ENCODE peak calls at places on chromosome 11, in seven cellular contexts. F, M, G, D, C, A and N are unnamed samples.
A peak's percentile ranks its signal among the peaks of the same experiment; 100 is the strongest.

GRCh38 chr11:62710001-62710345 is 2.5 kb downstream of the GNG3 start:
- DNase-seq in F (no peak), M (no peak), G (no peak), D (no peak), C (no peak), A (no peak), N (no peak)

GRCh38 chr11:70527429-70528045 is 129.2 kb downstream of the CTTN start:
- DNase-seq in F (no peak), M (peak; percentile 30), G (no peak), D (no peak), C (no peak), A (no peak), N (no peak)

GRCh38 chr11:133901999-133902398 is 54.8 kb downstream of the IGSF9B start:
- DNase-seq in F (no peak), M (no peak), G (no peak), D (no peak), C (no peak), A (no peak), N (no peak)

GRCh38 chr11:17353228-17354021 is 1.8 kb downstream of the NCR3LG1 start:
- DNase-seq in F (peak; percentile 75), M (peak; percentile 79), G (peak; percentile 84), D (peak; percentile 36), C (peak; percentile 44), A (peak; percentile 63), N (peak; percentile 53)

GRCh38 chr11:3807856-3808845 is at the start of gene PGAP2:
- DNase-seq in F (peak; percentile 69), M (peak; percentile 75), G (peak; percentile 84), D (peak; percentile 50), C (peak; percentile 57), A (peak; percentile 64), N (peak; percentile 66)

GRCh38 chr11:43567396-43567975 is 113.1 kb upstream of the HSD17B12 start:
- DNase-seq in F (no peak), M (no peak), G (no peak), D (no peak), C (no peak), A (no peak), N (no peak)

GRCh38 chr11:9228086-9228485 is 37.1 kb downstream of the DENND5A start:
- DNase-seq in F (no peak), M (no peak), G (no peak), D (no peak), C (no peak), A (no peak), N (no peak)

GRCh38 chr11:32297629-32298028 is 137.7 kb downstream of the WT1 start:
- DNase-seq in F (peak; percentile 2), M (no peak), G (no peak), D (peak; percentile 5), C (no peak), A (no peak), N (peak; percentile 31)

GRCh38 chr11:123450593-123450992 is 20.5 kb downstream of the GRAMD1B start:
- DNase-seq in F (no peak), M (no peak), G (no peak), D (no peak), C (no peak), A (no peak), N (no peak)

GRCh38 chr11:47152953-47153950 is 23.4 kb downstream of the ARFGAP2 start:
- DNase-seq in F (peak; percentile 86), M (peak; percentile 89), G (peak; percentile 85), D (peak; percentile 40), C (peak; percentile 32), A (peak; percentile 74), N (peak; percentile 63)

GRCh38 chr11:110907629-110908028 is 195.4 kb upstream of the ARHGAP20 start:
- DNase-seq in F (peak; percentile 41), M (no peak), G (no peak), D (peak; percentile 26), C (no peak), A (no peak), N (peak; percentile 90)

GRCh38 chr11:46264976-46265375 is 12.5 kb upstream of the CREB3L1 start:
- DNase-seq in F (no peak), M (no peak), G (no peak), D (no peak), C (no peak), A (no peak), N (no peak)

GRCh38 chr11:122628691-122629555 is 26.6 kb upstream of the UBASH3B start:
- DNase-seq in F (peak; percentile 70), M (peak; percentile 64), G (peak; percentile 68), D (peak; percentile 67), C (peak; percentile 53), A (peak; percentile 57), N (peak; percentile 64)

GRCh38 chr11:62857541-62857982 is 18.2 kb upstream of the WDR74 start:
- DNase-seq in F (no peak), M (no peak), G (no peak), D (no peak), C (no peak), A (no peak), N (no peak)

GRCh38 chr11:46251954-46252353 is 25.5 kb upstream of the CREB3L1 start:
- DNase-seq in F (no peak), M (no peak), G (no peak), D (no peak), C (no peak), A (no peak), N (no peak)

GRCh38 chr11:78149646-78150045 is 10.2 kb upstream of the ALG8 start:
- DNase-seq in F (no peak), M (no peak), G (no peak), D (peak; percentile 3), C (no peak), A (no peak), N (no peak)

GRCh38 chr11:126817096-126817495 is 183.5 kb downstream of the KIRREL3 start:
- DNase-seq in F (no peak), M (no peak), G (no peak), D (no peak), C (no peak), A (no peak), N (no peak)

GRCh38 chr11:7353100-7353499 is 101.4 kb downstream of the SYT9 start:
- DNase-seq in F (peak; percentile 49), M (no peak), G (no peak), D (peak; percentile 5), C (no peak), A (no peak), N (no peak)

GRCh38 chr11:65789230-65790103 is 2.6 kb downstream of the OVOL1 start:
- DNase-seq in F (no peak), M (peak; percentile 23), G (no peak), D (no peak), C (no peak), A (no peak), N (no peak)

GRCh38 chr11:75585271-75585670 is 23.2 kb downstream of the SERPINH1 start:
- DNase-seq in F (no peak), M (no peak), G (no peak), D (no peak), C (no peak), A (no peak), N (no peak)

GRCh38 chr11:65471410-65471762 is 27.5 kb upstream of the MALAT1 start:
- DNase-seq in F (peak; percentile 76), M (peak; percentile 94), G (peak; percentile 86), D (no peak), C (no peak), A (no peak), N (no peak)

GRCh38 chr11:16739326-16739875 is 954 bp downstream of the C11orf58 start:
- DNase-seq in F (no peak), M (no peak), G (no peak), D (no peak), C (no peak), A (no peak), N (no peak)